ENCODE peak calls at places on chromosomes 1 and 21, in seven cellular contexts. Y is amniotic stem cell; S is psoas muscle; W is SJSA1; P is activated CD4-positive, CD25-positive, alpha-beta regulatory T cell; R is iPS-NIHi11; T is NCI-H526 treated with DMSO at 0.1 percent for 48 hours. H is an unnamed sample.
A peak's percentile ranks its signal among the peaks of the same experiment; 100 is the strongest.

GRCh38 chr1:157724537-157725213 is 24.1 kb upstream of the FCRL3 start:
- DNase-seq in Y (no peak), S (no peak), W (no peak), P (no peak), R (no peak), T (no peak), H (no peak)

GRCh38 chr1:109687641-109688499 is at the start of gene GSTM1:
- DNase-seq in Y (no peak), S (peak; percentile 90), W (peak; percentile 79), P (peak; percentile 54), R (no peak), T (no peak), H (no peak)

GRCh38 chr1:184483101-184483813 is 96.4 kb downstream of the C1orf21 start:
- DNase-seq in Y (no peak), S (peak; percentile 68), W (no peak), P (no peak), R (no peak), T (no peak), H (no peak)

GRCh38 chr1:57229076-57229475 is 194.8 kb downstream of the DAB1 start:
- DNase-seq in Y (no peak), S (no peak), W (no peak), P (no peak), R (no peak), T (no peak), H (no peak)

GRCh38 chr1:82775402-82776000 is 974.8 kb downstream of the ADGRL2 start:
- DNase-seq in Y (no peak), S (no peak), W (no peak), P (no peak), R (peak; percentile 64), T (no peak), H (no peak)

GRCh38 chr1:111463029-111463683 is 10.6 kb upstream of the C1orf162 start:
- DNase-seq in Y (no peak), S (no peak), W (no peak), P (no peak), R (no peak), T (no peak), H (no peak)

GRCh38 chr1:113617438-113618141 is 141.7 kb downstream of the PHTF1 start:
- DNase-seq in Y (no peak), S (no peak), W (no peak), P (no peak), R (no peak), T (no peak), H (no peak)

GRCh38 chr1:24996456-24996855 is 66.4 kb upstream of the RUNX3 start:
- DNase-seq in Y (no peak), S (peak; percentile 36), W (no peak), P (no peak), R (no peak), T (no peak), H (no peak)

GRCh38 chr21:34612056-34612455 is 2.9 kb downstream of the RCAN1 start:
- DNase-seq in Y (no peak), S (no peak), W (no peak), P (no peak), R (no peak), T (no peak), H (no peak)

GRCh38 chr1:198153103-198153502 is 3.7 kb upstream of the NEK7 start:
- DNase-seq in Y (no peak), S (peak; percentile 54), W (no peak), P (no peak), R (no peak), T (no peak), H (no peak)

GRCh38 chr1:26274801-26275425 is 5.0 kb upstream of the SH3BGRL3 start:
- DNase-seq in Y (no peak), S (no peak), W (no peak), P (no peak), R (no peak), T (no peak), H (no peak)

GRCh38 chr1:53121319-53122172 is 20.9 kb downstream of the SLC1A7 start:
- DNase-seq in Y (no peak), S (peak; percentile 83), W (peak; percentile 75), P (no peak), R (peak; percentile 41), T (no peak), H (no peak)

GRCh38 chr1:11176081-11176706 is 13.0 kb upstream of the ANGPTL7 start:
- DNase-seq in Y (no peak), S (no peak), W (peak; percentile 67), P (no peak), R (no peak), T (no peak), H (no peak)

GRCh38 chr1:97070366-97070765 is 348.8 kb downstream of the PTBP2 start:
- DNase-seq in Y (no peak), S (no peak), W (no peak), P (no peak), R (no peak), T (no peak), H (no peak)

GRCh38 chr1:81226603-81226928 is 574.2 kb upstream of the ADGRL2 start:
- DNase-seq in Y (no peak), S (no peak), W (no peak), P (no peak), R (no peak), T (peak; percentile 43), H (no peak)

GRCh38 chr1:68210027-68210426 is 22.3 kb downstream of the WLS start:
- DNase-seq in Y (no peak), S (no peak), W (no peak), P (no peak), R (no peak), T (no peak), H (no peak)

GRCh38 chr1:214362188-214362882 is 81.4 kb downstream of the SMYD2 start:
- DNase-seq in Y (no peak), S (peak; percentile 80), W (no peak), P (no peak), R (no peak), T (no peak), H (no peak)

GRCh38 chr1:35640380-35641232 is 720 bp downstream of the PSMB2 start:
- DNase-seq in Y (no peak), S (no peak), W (no peak), P (no peak), R (no peak), T (no peak), H (no peak)

GRCh38 chr1:244502630-244503029 is 41.6 kb downstream of the CATSPERE start:
- DNase-seq in Y (no peak), S (no peak), W (no peak), P (no peak), R (no peak), T (no peak), H (no peak)

GRCh38 chr1:34144743-34145142 is 20.3 kb downstream of the CSMD2 start:
- DNase-seq in Y (no peak), S (no peak), W (no peak), P (no peak), R (no peak), T (no peak), H (no peak)

GRCh38 chr1:17605582-17606344 is 66.3 kb downstream of the ARHGEF10L start:
- DNase-seq in Y (no peak), S (no peak), W (no peak), P (no peak), R (no peak), T (no peak), H (no peak)

GRCh38 chr1:44947060-44947773 is 39.2 kb downstream of the EIF2B3 start:
- DNase-seq in Y (peak; percentile 25), S (no peak), W (no peak), P (no peak), R (no peak), T (no peak), H (no peak)

GRCh38 chr1:181354865-181355264 is 128.5 kb upstream of the CACNA1E start:
- DNase-seq in Y (no peak), S (no peak), W (no peak), P (no peak), R (no peak), T (no peak), H (no peak)

GRCh38 chr1:64471218-64471719 is 1.3 kb downstream of the CACHD1 start:
- DNase-seq in Y (no peak), S (peak; percentile 71), W (no peak), P (no peak), R (peak; percentile 48), T (peak; percentile 13), H (no peak)

GRCh38 chr1:208234721-208235120 is 9.5 kb downstream of the PLXNA2 start:
- DNase-seq in Y (no peak), S (no peak), W (no peak), P (no peak), R (no peak), T (no peak), H (no peak)

GRCh38 chr1:52633291-52633754 is 355 bp downstream of the SHISAL2A start:
- DNase-seq in Y (no peak), S (no peak), W (no peak), P (peak; percentile 37), R (no peak), T (peak; percentile 27), H (no peak)

GRCh38 chr1:205535096-205535495 is 30.6 kb downstream of the CDK18 start:
- DNase-seq in Y (no peak), S (peak; percentile 26), W (no peak), P (no peak), R (no peak), T (no peak), H (no peak)

GRCh38 chr21:31873696-31874599 is 1.1 kb downstream of the HUNK start:
- DNase-seq in Y (no peak), S (peak; percentile 72), W (peak; percentile 82), P (no peak), R (peak; percentile 80), T (no peak), H (no peak)

GRCh38 chr1:16900771-16901170 is 5.0 kb downstream of the RNU1-2 start:
- DNase-seq in Y (no peak), S (no peak), W (no peak), P (no peak), R (no peak), T (peak; percentile 41), H (no peak)

GRCh38 chr1:218664385-218665170 is 319.4 kb downstream of the TGFB2 start:
- DNase-seq in Y (no peak), S (no peak), W (no peak), P (no peak), R (no peak), T (no peak), H (no peak)

GRCh38 chr1:180927841-180928240 is 15.1 kb downstream of the KIAA1614 start:
- DNase-seq in Y (no peak), S (no peak), W (no peak), P (no peak), R (peak; percentile 52), T (no peak), H (no peak)

GRCh38 chr1:219174672-219175564 is 1.2 kb downstream of the LYPLAL1 start:
- DNase-seq in Y (peak; percentile 69), S (peak; percentile 38), W (no peak), P (no peak), R (peak; percentile 21), T (no peak), H (peak; percentile 50)

GRCh38 chr1:197173571-197174482 is 27.4 kb upstream of the ASPM start:
- DNase-seq in Y (no peak), S (no peak), W (no peak), P (no peak), R (no peak), T (no peak), H (peak; percentile 12)

GRCh38 chr1:42177551-42177981 is 13.0 kb upstream of the GUCA2A start:
- DNase-seq in Y (no peak), S (no peak), W (no peak), P (no peak), R (no peak), T (peak; percentile 83), H (no peak)

GRCh38 chr1:207867136-207868081 is 43.5 kb downstream of the CD34 start:
- DNase-seq in Y (no peak), S (peak; percentile 67), W (no peak), P (no peak), R (no peak), T (no peak), H (no peak)

GRCh38 chr1:27686223-27686990 is 14.4 kb upstream of the IFI6 start:
- DNase-seq in Y (no peak), S (no peak), W (no peak), P (no peak), R (peak; percentile 57), T (peak; percentile 15), H (no peak)

GRCh38 chr1:63073530-63074306 is 248.6 kb upstream of the FOXD3 start:
- DNase-seq in Y (no peak), S (no peak), W (no peak), P (no peak), R (peak; percentile 58), T (peak; percentile 34), H (no peak)

GRCh38 chr1:59229138-59229537 is 67.8 kb upstream of the FGGY start:
- DNase-seq in Y (no peak), S (no peak), W (no peak), P (no peak), R (no peak), T (no peak), H (no peak)